ENCODE peak calls at places on chromosomes 3 and 15, in six cellular contexts. S is activated CD4-positive, CD25-positive, alpha-beta regulatory T cell; O is AG08395; H is choroid plexus epithelial cell; L is fibroblast of mammary gland; M is NCI-H69. U is an unnamed sample.

GRCh38 chr3:11650391-11650790 is 6.7 kb upstream of the VGLL4 start:
- DNase-seq in O (no peak), S (no peak), H (no peak), L (no peak), M (peak), U (no peak)

GRCh38 chr3:114092151-114093000 is 35.8 kb downstream of the QTRT2 start:
- DNase-seq in M (no peak), S (no peak), H (no peak), O (peak), L (peak), U (peak)

GRCh38 chr3:157094751-157095480 is 65.0 kb downstream of the CCNL1 start:
- DNase-seq in O (no peak), S (no peak), M (no peak), L (no peak), H (no peak), U (peak)

GRCh38 chr3:68861521-68861920 is 70.8 kb downstream of the TAFA4 start:
- DNase-seq in H (no peak), O (no peak), L (no peak), S (no peak), M (no peak), U (no peak)

GRCh38 chr3:116020495-116020894 is 397.2 kb downstream of the GAP43 start:
- DNase-seq in H (no peak), O (peak), M (peak), S (no peak), L (peak), U (no peak)

GRCh38 chr15:34708422-34708821 is 46.4 kb downstream of the GJD2 start:
- DNase-seq in L (peak), H (peak), S (no peak), O (peak), M (peak), U (peak)

GRCh38 chr3:94619643-94620042 is 556.8 kb downstream of the NSUN3 start:
- DNase-seq in H (no peak), L (no peak), M (no peak), S (no peak), O (no peak), U (no peak)

GRCh38 chr3:113898892-113899291 is 48.9 kb upstream of the ZDHHC23 start:
- DNase-seq in S (no peak), H (peak), M (no peak), O (peak), L (peak), U (peak)

GRCh38 chr3:138034918-138035317 is 25.0 kb downstream of the CLDN18 start:
- DNase-seq in L (no peak), O (no peak), S (no peak), H (no peak), M (no peak), U (no peak)

GRCh38 chr3:139117136-139117675 is 72.5 kb upstream of the PRR23C start:
- DNase-seq in H (peak), S (no peak), L (peak), M (no peak), O (no peak), U (peak)

GRCh38 chr3:11465744-11466611 is 177.7 kb downstream of the VGLL4 start:
- DNase-seq in O (peak), L (peak), S (no peak), M (peak), H (peak), U (peak)

GRCh38 chr3:156291269-156292123 is 171.1 kb downstream of the KCNAB1 start:
- DNase-seq in M (peak), L (peak), H (peak), S (no peak), O (peak), U (no peak)

GRCh38 chr3:155549087-155549486 is 195.8 kb downstream of the PLCH1 start:
- DNase-seq in M (no peak), O (no peak), L (no peak), H (no peak), S (no peak), U (no peak)

GRCh38 chr3:169362872-169363271 is 300.6 kb downstream of the MECOM start:
- DNase-seq in S (no peak), O (no peak), L (no peak), M (no peak), H (peak), U (no peak)

GRCh38 chr3:194711913-194712312 is 26.2 kb downstream of the FAM43A start:
- DNase-seq in O (peak), S (no peak), H (peak), M (peak), L (peak), U (peak)

GRCh38 chr3:25548836-25549235 is 115.9 kb downstream of the TOP2B start:
- DNase-seq in L (no peak), O (no peak), S (no peak), H (peak), M (peak), U (no peak)

GRCh38 chr3:171458056-171458856 is 1.9 kb downstream of the TNIK start:
- DNase-seq in O (no peak), S (peak), L (no peak), M (no peak), H (no peak), U (peak)

GRCh38 chr15:46938169-46938568 is 779.1 kb upstream of the SEMA6D start:
- DNase-seq in H (no peak), S (no peak), L (no peak), O (no peak), M (no peak), U (no peak)

GRCh38 chr3:195760345-195760983 is 39.7 kb downstream of the MUC20 start:
- DNase-seq in L (peak), H (no peak), S (no peak), M (no peak), O (no peak), U (no peak)

GRCh38 chr3:113423699-113424098 is 17.6 kb downstream of the CFAP44 start:
- DNase-seq in O (no peak), L (no peak), M (no peak), H (no peak), S (no peak), U (no peak)

GRCh38 chr3:3088066-3088465 is 22.1 kb downstream of the IL5RA start:
- DNase-seq in S (no peak), O (no peak), L (no peak), H (no peak), M (no peak), U (no peak)

GRCh38 chr15:68205558-68205944 is 419 bp upstream of the CALML4 start:
- DNase-seq in O (no peak), H (no peak), L (no peak), M (no peak), S (no peak), U (no peak)

GRCh38 chr3:117526485-117527079 is 817.0 kb downstream of the TUSC7 start:
- DNase-seq in H (peak), S (no peak), O (peak), M (peak), L (peak), U (peak)